ENCODE peak calls at places on chromosomes 11 and 22, in ten cellular contexts. M is AG04450, G is body of pancreas, T is psoas muscle, P is A549, H is lung, D is neural crest cell, F is activated B cell treated with CpG ODN at 0.5 μM for 24 hours, Y is H1, V is neural progenitor cell. I is an unnamed sample.

GRCh38 chr11:111982019-111982464 is 43.2 kb upstream of the DLAT start:
- DNase-seq in M (no peak), G (peak), T (no peak), P (peak), H (peak), D (no peak), F (no peak), Y (peak), V (peak), I (no peak)

GRCh38 chr11:27571151-27571840 is 64.7 kb upstream of the LIN7C start:
- DNase-seq in M (peak), G (no peak), T (no peak), P (no peak), H (no peak), D (no peak), F (no peak), Y (no peak), V (no peak), I (no peak)

GRCh38 chr11:70729949-70730348 is 331.6 kb downstream of the CTTN start:
- DNase-seq in M (no peak), G (no peak), T (no peak), P (no peak), H (no peak), D (no peak), F (no peak), Y (no peak), V (no peak), I (no peak)

GRCh38 chr11:86510674-86511073 is 136.0 kb downstream of the CCDC81 start:
- DNase-seq in M (no peak), G (no peak), T (no peak), P (no peak), H (no peak), D (no peak), F (no peak), Y (no peak), V (no peak), I (no peak)

GRCh38 chr11:1922411-1923113 is 3.1 kb downstream of the TNNT3 start:
- DNase-seq in M (no peak), G (no peak), T (peak), P (no peak), H (no peak), D (no peak), F (no peak), Y (no peak), V (peak), I (no peak)

GRCh38 chr22:22618923-22619322 is 25.5 kb upstream of the GGTLC2 start:
- DNase-seq in M (no peak), G (no peak), T (no peak), P (no peak), H (no peak), D (no peak), F (no peak), Y (no peak), V (no peak), I (no peak)

GRCh38 chr11:2301631-2302272 is at the start of the genes C11orf21 and TSPAN32:
- DNase-seq in M (no peak), G (no peak), T (peak), P (no peak), H (peak), D (no peak), F (peak), Y (no peak), V (no peak), I (peak)

GRCh38 chr11:76823481-76824028 is 37.2 kb upstream of the ACER3 start:
- DNase-seq in M (no peak), G (no peak), T (peak), P (peak), H (no peak), D (peak), F (no peak), Y (peak), V (no peak), I (no peak)

GRCh38 chr11:127711748-127712147 is 711.2 kb upstream of the KIRREL3 start:
- DNase-seq in M (no peak), G (no peak), T (no peak), P (no peak), H (no peak), D (no peak), F (no peak), Y (no peak), V (no peak), I (no peak)

GRCh38 chr22:42069801-42070516 is 653 bp downstream of the NAGA start:
- DNase-seq in M (no peak), G (no peak), T (no peak), P (no peak), H (no peak), D (no peak), F (no peak), Y (no peak), V (no peak), I (no peak)

GRCh38 chr22:26651840-26652239 is 5.5 kb upstream of the MIAT start:
- DNase-seq in M (no peak), G (no peak), T (no peak), P (no peak), H (no peak), D (no peak), F (no peak), Y (no peak), V (no peak), I (no peak)

GRCh38 chr11:70810131-70810530 is 411.8 kb downstream of the CTTN start:
- DNase-seq in M (no peak), G (no peak), T (no peak), P (no peak), H (no peak), D (no peak), F (no peak), Y (no peak), V (no peak), I (no peak)

GRCh38 chr11:61602775-61603569 is 22.1 kb upstream of the SYT7 start:
- DNase-seq in M (peak), G (peak), T (peak), P (no peak), H (peak), D (no peak), F (no peak), Y (no peak), V (no peak), I (no peak)

GRCh38 chr11:118625036-118625690 is 17.7 kb downstream of the PHLDB1 start:
- DNase-seq in M (no peak), G (no peak), T (peak), P (no peak), H (no peak), D (no peak), F (no peak), Y (no peak), V (no peak), I (no peak)

GRCh38 chr11:130780437-130780836 is 135.8 kb downstream of the SNX19 start:
- DNase-seq in M (no peak), G (no peak), T (no peak), P (no peak), H (no peak), D (no peak), F (no peak), Y (no peak), V (no peak), I (no peak)

GRCh38 chr11:126186708-126187481 is 24.6 kb downstream of the RPUSD4 start:
- DNase-seq in M (no peak), G (no peak), T (no peak), P (no peak), H (no peak), D (no peak), F (no peak), Y (no peak), V (peak), I (no peak)
- TF ChIP-seq CTCF in M (peak), G (no peak), T (no peak), P (no peak), H (no peak), D (peak), F (no peak), Y (peak), V (peak), I (no peak)

GRCh38 chr11:75376175-75376574 is 23.1 kb upstream of the RPS3 start:
- DNase-seq in M (no peak), G (no peak), T (no peak), P (no peak), H (no peak), D (no peak), F (no peak), Y (no peak), V (peak), I (no peak)
- TF ChIP-seq CTCF in M (peak), G (no peak), T (no peak), P (no peak), H (no peak), D (peak), F (no peak), Y (no peak), V (no peak), I (no peak)

GRCh38 chr22:24775769-24776492 is 1.4 kb upstream of the PIWIL3 start:
- DNase-seq in M (no peak), G (no peak), T (no peak), P (no peak), H (no peak), D (no peak), F (no peak), Y (no peak), V (no peak), I (no peak)

GRCh38 chr22:24768537-24769374 is 5.8 kb downstream of the PIWIL3 start:
- DNase-seq in M (peak), G (peak), T (no peak), P (peak), H (peak), D (peak), F (no peak), Y (peak), V (peak), I (peak)

GRCh38 chr22:24776525-24776924 is 2.0 kb upstream of the PIWIL3 start:
- DNase-seq in M (no peak), G (no peak), T (no peak), P (no peak), H (no peak), D (no peak), F (no peak), Y (no peak), V (no peak), I (no peak)

DNA sequence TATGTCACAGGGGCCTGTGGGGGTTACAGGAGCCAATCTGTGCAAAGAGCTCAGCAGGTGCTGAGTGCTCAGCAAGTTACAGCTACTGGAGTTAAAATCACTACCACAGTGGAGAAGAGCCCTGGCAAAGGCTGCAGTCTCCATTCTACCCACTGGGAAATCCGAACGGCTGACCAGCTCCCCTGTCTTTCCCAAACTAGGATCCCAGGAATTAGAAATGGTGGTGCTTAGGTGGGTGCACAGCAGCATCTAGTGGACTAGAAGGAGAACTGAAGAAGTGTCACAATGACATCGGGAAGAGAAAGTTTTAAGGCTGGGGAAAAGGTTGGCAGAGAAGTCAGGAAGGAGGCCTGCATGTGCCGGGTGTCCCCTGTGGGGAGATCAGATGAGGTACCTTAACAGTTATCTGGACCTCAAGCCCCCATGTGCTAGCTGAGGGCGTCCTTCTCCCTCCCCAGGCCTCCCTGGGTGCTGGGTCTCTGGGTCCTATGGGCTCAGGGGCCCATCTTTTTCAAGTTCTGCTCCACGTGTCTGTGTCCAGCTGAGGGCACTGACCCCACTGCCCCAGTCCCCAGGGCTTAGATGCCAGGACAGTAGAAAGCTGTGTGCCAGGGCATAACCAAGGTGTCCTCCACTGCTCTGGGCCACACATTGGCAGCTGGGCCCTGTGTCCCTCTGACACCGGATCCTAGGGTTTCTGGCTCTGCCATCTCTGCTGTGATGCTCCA is 1.9 kb downstream of the PIWIL3 start:
- DNase-seq in M (no peak), G (no peak), T (no peak), P (peak), H (no peak), D (no peak), F (no peak), Y (peak), V (peak), I (no peak)
- TF ChIP-seq CTCF in M (peak), G (peak), T (peak), P (peak), H (no peak), D (peak), F (no peak), Y (peak), V (peak), I (no peak)

DNA sequence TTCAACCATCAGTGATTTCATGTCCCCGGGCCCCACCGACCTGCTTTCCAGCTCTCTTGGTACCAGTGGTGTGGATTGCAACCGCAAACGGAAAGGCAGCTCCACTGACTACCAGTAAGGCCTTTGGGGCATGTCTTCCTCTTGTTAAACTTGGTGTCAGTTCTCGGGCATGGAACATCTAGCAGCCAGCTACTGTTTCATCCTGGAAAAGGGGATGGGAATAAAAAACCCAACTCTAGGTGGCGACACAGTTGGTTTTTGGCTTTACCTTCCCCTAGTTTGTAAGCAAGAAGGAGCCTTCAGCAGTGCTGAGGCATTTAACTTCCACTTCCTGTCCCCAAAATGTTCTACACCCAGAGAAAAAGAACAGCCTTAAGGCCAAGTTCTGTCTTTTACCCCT is 76.7 kb downstream of the BMAL1 start:
- DNase-seq in M (no peak), G (no peak), T (no peak), P (peak), H (no peak), D (no peak), F (no peak), Y (no peak), V (peak), I (no peak)
- TF ChIP-seq CTCF in M (peak), G (no peak), T (no peak), P (peak), H (no peak), D (peak), F (no peak), Y (no peak), V (peak), I (no peak)

DNA sequence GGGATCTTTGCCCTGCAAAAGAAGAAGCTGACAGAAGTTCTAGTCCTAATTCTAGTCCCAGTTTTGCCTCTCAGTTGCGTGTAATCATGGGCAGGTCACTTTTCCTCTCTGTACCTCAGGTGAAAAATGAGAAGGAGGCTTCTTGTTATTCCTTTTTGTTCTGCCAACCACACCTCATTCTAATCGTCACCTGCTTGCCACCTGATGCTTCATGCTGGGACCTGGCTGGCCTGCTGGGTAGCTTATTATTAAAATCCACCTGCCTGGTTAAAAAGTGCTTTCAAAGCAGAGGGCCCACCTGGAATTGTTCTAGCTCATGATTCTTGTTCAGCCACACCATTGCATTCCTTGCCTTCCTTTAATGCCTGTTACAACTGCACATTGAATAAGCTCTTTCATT is 8.4 kb upstream of the ALG8 start:
- DNase-seq in M (no peak), G (no peak), T (no peak), P (no peak), H (no peak), D (no peak), F (no peak), Y (no peak), V (no peak), I (no peak)
- TF ChIP-seq CTCF in M (no peak), G (no peak), T (no peak), P (no peak), H (no peak), D (no peak), F (no peak), Y (no peak), V (no peak), I (no peak)

GRCh38 chr11:46537121-46537520 is 56.7 kb downstream of the AMBRA1 start:
- DNase-seq in M (no peak), G (no peak), T (no peak), P (peak), H (no peak), D (no peak), F (no peak), Y (no peak), V (peak), I (no peak)
- TF ChIP-seq CTCF in M (peak), G (no peak), T (no peak), P (peak), H (no peak), D (no peak), F (no peak), Y (no peak), V (peak), I (no peak)

DNA sequence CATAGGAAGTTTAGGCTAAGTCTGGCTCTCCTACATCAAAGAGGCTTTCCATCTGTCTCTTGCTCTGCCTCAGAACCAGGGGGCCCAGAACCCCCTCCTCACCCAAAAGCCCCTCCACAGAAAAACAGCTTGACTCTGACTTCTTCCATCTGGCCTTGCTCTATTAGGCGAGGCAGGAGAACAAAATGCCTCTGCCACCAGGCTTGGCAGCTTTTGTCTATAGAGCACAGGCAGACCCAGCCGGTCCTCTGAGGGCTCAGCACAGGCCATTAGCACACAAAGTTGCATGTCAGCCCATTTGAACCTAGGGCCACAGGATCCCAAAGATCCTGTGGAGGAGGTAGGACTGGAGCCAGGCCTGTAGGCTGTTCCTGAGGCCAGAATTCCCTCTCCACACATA is 75.6 kb upstream of the SUSD2 start:
- DNase-seq in M (no peak), G (no peak), T (no peak), P (no peak), H (no peak), D (no peak), F (no peak), Y (no peak), V (no peak), I (no peak)
- TF ChIP-seq CTCF in M (no peak), G (no peak), T (no peak), P (no peak), H (no peak), D (no peak), F (no peak), Y (no peak), V (no peak), I (no peak)

I was measured in natural killer cell.